ENCODE peak calls at places on chromosome 16, in seven cellular contexts. H is AG10803, M is esophagus squamous epithelium, Y is neural progenitor cell, V is body of pancreas, B is A549, C is OCI-LY7. L is an unnamed sample.

GRCh38 chr16:15396948-15397594 is 1.5 kb downstream of the MPV17L start:
- DNase-seq in Y (no peak), V (peak), M (no peak), B (no peak), H (no peak), C (no peak), L (no peak)

GRCh38 chr16:24070851-24071250 is 185.3 kb upstream of the CACNG3 start:
- DNase-seq in C (peak), V (peak), B (peak), H (peak), Y (peak), M (no peak), L (no peak)

GRCh38 chr16:48217708-48218107 is 26.4 kb upstream of the LONP2 start:
- DNase-seq in V (no peak), B (no peak), C (no peak), M (no peak), H (peak), Y (no peak), L (no peak)

GRCh38 chr16:48613061-48613957 is 3.3 kb upstream of the N4BP1 start:
- DNase-seq in C (peak), V (no peak), M (no peak), H (peak), B (no peak), Y (no peak), L (no peak)

GRCh38 chr16:83433201-83433600 is 374.6 kb upstream of the HSBP1 start:
- DNase-seq in V (no peak), B (no peak), H (peak), M (no peak), Y (no peak), C (no peak), L (no peak)

GRCh38 chr16:75406943-75407342 is 26.4 kb downstream of the CFDP1 start:
- DNase-seq in C (no peak), M (no peak), V (no peak), B (no peak), Y (no peak), H (no peak), L (no peak)

GRCh38 chr16:24838554-24839266 is 7.1 kb upstream of the SLC5A11 start:
- DNase-seq in V (no peak), H (peak), M (no peak), Y (no peak), C (no peak), B (peak), L (no peak)

GRCh38 chr16:4123617-4124300 is 7.5 kb upstream of the ADCY9 start:
- DNase-seq in H (peak), Y (no peak), V (no peak), B (no peak), M (no peak), C (no peak), L (no peak)

GRCh38 chr16:84275562-84276151 is 19.0 kb upstream of the WFDC1 start:
- DNase-seq in M (no peak), B (no peak), C (no peak), H (no peak), Y (no peak), V (no peak), L (no peak)

GRCh38 chr16:84065536-84066132 is 23.0 kb upstream of the SLC38A8 start:
- DNase-seq in Y (peak), H (peak), V (peak), B (peak), C (peak), M (no peak), L (peak)

GRCh38 chr16:86910821-86911220 is 332.5 kb downstream of the FOXL1 start:
- DNase-seq in V (no peak), H (no peak), B (no peak), C (no peak), M (no peak), Y (no peak), L (no peak)

GRCh38 chr16:74698220-74698619 is 2.4 kb downstream of the MLKL start:
- DNase-seq in Y (no peak), V (no peak), M (no peak), B (no peak), C (no peak), H (peak), L (no peak)

GRCh38 chr16:57890752-57891111 is 80.2 kb downstream of the CNGB1 start:
- DNase-seq in H (no peak), V (no peak), B (no peak), Y (no peak), M (no peak), C (no peak), L (no peak)

GRCh38 chr16:81558444-81559175 is 114.0 kb downstream of the CMIP start:
- DNase-seq in B (peak), H (no peak), Y (peak), V (peak), C (no peak), M (no peak), L (no peak)

GRCh38 chr16:53090591-53091507 is 36.1 kb downstream of the CHD9 start:
- DNase-seq in C (peak), M (peak), V (peak), Y (peak), H (peak), B (no peak), L (peak)

GRCh38 chr16:75087040-75087979 is 29.3 kb downstream of the LDHD start:
- DNase-seq in B (no peak), Y (no peak), M (no peak), H (peak), C (no peak), V (no peak), L (peak)

GRCh38 chr16:67447508-67448076 is 16.7 kb downstream of the HSD11B2 start:
- DNase-seq in H (peak), M (no peak), V (peak), Y (no peak), C (peak), B (peak), L (no peak)

GRCh38 chr16:3007957-3008748 is 4.6 kb upstream of the CLDN9 start:
- DNase-seq in M (no peak), C (peak), V (peak), Y (peak), B (no peak), H (no peak), L (no peak)

GRCh38 chr16:85448557-85449194 is 164.4 kb upstream of the GSE1 start:
- DNase-seq in M (no peak), Y (no peak), C (peak), B (no peak), V (peak), H (no peak), L (no peak)

GRCh38 chr16:72530434-72530833 is 358.5 kb upstream of the PMFBP1 start:
- DNase-seq in Y (no peak), B (no peak), H (peak), C (no peak), M (no peak), V (no peak), L (peak)

GRCh38 chr16:88973007-88973410 is 4.0 kb downstream of the CBFA2T3 start:
- DNase-seq in V (no peak), M (no peak), H (no peak), C (no peak), Y (peak), B (no peak), L (no peak)

GRCh38 chr16:66365588-66365987 is 903 bp upstream of the CDH5 start:
- DNase-seq in V (no peak), Y (no peak), C (no peak), M (no peak), H (no peak), B (no peak), L (no peak)

GRCh38 chr16:8572919-8573724 is 17.2 kb downstream of the TMEM114 start:
- DNase-seq in B (peak), M (no peak), V (no peak), C (peak), Y (peak), H (peak), L (no peak)

GRCh38 chr16:57810197-57811024 is 8.1 kb upstream of the KIFC3 start:
- DNase-seq in C (no peak), M (peak), Y (peak), B (peak), H (peak), V (peak), L (no peak)

GRCh38 chr16:85353839-85354622 is 241.8 kb upstream of the CIBAR2 start:
- DNase-seq in B (no peak), V (no peak), M (no peak), Y (no peak), C (no peak), H (no peak), L (no peak)

GRCh38 chr16:87344165-87344930 is 27.2 kb upstream of the C16orf95 start:
- DNase-seq in V (no peak), H (no peak), B (no peak), C (no peak), Y (no peak), M (no peak), L (no peak)

GRCh38 chr16:35908942-35909341 is 2449.5 kb downstream of the TP53TG3F start:
- DNase-seq in Y (no peak), B (no peak), H (no peak), V (no peak), C (peak), M (no peak), L (no peak)

GRCh38 chr16:56281256-56281805 is 90.0 kb downstream of the GNAO1 start:
- DNase-seq in V (no peak), H (no peak), C (no peak), M (no peak), Y (peak), B (peak), L (no peak)
- TF ChIP-seq CTCF in V (no peak), H (peak), C (peak), M (no peak), Y (peak), B (peak), L (peak)

GRCh38 chr16:1778200-1779179 is 3.9 kb downstream of the SPSB3 start:
- DNase-seq in B (no peak), C (no peak), V (no peak), M (no peak), H (no peak), Y (no peak), L (no peak)
- H3K4me3 ChIP-seq in B (no peak), C (no peak), V (no peak), M (no peak), H (no peak), Y (no peak), L (no peak)

DNA sequence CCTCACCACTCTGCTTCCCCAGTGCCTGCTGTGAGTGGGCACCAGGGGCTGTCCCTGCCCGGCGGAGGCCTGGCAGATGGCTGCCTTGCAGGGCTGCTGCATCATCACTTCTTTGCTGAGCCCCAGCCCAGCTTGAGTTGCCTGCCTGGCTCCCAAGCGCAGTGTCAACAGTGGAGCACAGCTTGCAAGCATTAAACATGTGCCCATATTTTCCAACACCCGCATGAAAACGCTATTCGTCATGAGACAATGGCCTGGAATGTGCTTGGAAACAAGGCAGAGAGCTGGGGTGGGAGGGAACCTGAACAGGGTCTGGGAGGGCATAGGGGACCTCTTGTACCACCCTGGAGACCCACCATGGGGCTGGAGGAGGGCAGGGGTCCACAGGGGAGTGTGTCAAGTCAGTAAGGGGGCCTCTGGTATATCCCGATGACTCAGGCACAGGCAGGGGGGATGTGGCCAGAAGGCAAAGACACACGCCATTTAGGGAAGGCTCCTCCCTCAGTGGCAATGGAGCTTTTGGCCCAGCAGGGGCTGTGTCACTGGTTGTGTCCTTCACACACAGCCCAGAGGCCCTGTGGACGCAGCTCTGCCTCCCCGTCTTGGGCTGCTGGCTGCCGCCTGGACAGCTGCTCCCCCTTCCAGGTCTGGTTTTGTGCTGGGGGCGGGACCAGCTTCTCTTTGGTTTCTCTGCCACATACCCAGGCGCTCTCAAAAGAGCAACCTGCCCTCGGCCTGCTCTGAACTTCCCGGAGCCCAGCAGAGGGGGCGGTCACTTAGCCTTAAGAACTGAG is 17.4 kb upstream of the MTSS2 start:
- DNase-seq in V (no peak), H (peak), Y (peak), B (peak), C (no peak), M (no peak), L (peak)
- TF ChIP-seq CTCF in V (no peak), H (peak), Y (no peak), B (no peak), C (no peak), M (no peak), L (peak)

DNA sequence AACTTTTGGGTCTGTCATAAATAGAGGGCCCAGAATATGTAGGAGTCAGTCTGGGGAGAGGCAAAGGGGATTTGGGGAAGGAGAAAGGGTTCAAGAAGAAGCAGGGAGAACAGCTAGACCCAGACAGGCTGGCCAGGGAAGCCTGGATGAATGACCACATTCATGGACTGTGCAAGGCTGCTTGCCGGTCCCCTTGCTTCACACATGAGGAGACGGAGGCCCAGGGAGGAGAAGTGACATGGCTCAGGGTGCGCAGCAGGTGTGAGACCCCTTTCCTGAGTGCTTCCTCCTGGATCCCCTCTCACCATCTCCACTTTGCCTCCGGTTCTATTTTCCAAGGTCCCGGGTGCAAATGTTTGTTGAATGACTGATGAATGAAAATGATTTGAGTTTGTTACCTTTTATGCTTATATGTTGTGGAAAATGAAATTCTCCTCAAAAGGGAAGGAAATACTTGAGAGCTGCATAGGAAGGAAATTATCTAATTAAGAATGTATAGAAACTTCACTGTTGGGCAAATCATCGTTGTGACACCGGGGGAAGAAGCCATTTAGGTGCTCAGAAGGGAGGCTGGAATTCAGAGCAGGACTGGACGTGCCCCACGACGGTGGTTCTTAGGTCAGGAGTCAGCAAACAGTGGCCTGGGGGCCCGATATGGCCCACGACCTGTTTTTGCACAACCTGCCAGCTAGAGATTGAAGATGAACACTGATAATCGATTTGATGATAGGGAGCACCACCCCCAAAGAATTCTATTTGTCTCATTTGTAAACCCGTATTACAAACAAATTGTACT is 559 bp downstream of the ITGAM start:
- DNase-seq in H (no peak), V (no peak), Y (no peak), B (no peak), C (no peak), M (no peak), L (no peak)
- H3K4me3 ChIP-seq in H (no peak), V (no peak), Y (no peak), B (no peak), C (no peak), M (peak), L (no peak)

GRCh38 chr16:68490829-68491575 is 42.7 kb upstream of the SMPD3 start:
- DNase-seq in C (peak), Y (no peak), B (peak), M (no peak), V (peak), H (peak), L (no peak)

GRCh38 chr16:68492151-68492500 is 43.8 kb upstream of the SMPD3 start:
- DNase-seq in B (no peak), H (no peak), C (no peak), Y (no peak), M (no peak), V (no peak), L (no peak)

GRCh38 chr16:68492501-68493411 is 44.4 kb upstream of the SMPD3 start:
- DNase-seq in M (no peak), Y (no peak), B (no peak), V (peak), H (no peak), C (peak), L (no peak)

GRCh38 chr16:68491576-68491950 is 43.3 kb upstream of the SMPD3 start:
- DNase-seq in Y (no peak), H (no peak), M (no peak), V (no peak), B (no peak), C (no peak), L (no peak)

GRCh38 chr16:68493412-68494070 is 45.2 kb upstream of the SMPD3 start:
- DNase-seq in H (no peak), B (no peak), Y (no peak), M (no peak), C (no peak), V (no peak), L (no peak)
- TF ChIP-seq CTCF in H (no peak), B (no peak), Y (no peak), M (no peak), C (no peak), V (no peak), L (no peak)

GRCh38 chr16:50166511-50167500 is 13.7 kb downstream of the TENT4B start:
- DNase-seq in H (no peak), Y (no peak), V (no peak), C (no peak), B (no peak), M (no peak), L (no peak)
- H3K4me3 ChIP-seq in H (no peak), Y (no peak), V (no peak), C (no peak), B (no peak), M (no peak), L (no peak)

GRCh38 chr16:22664561-22664997 is 149.4 kb upstream of the HS3ST2 start:
- DNase-seq in B (no peak), Y (no peak), M (no peak), H (no peak), V (no peak), C (peak), L (no peak)

GRCh38 chr16:22665803-22666202 is 148.2 kb upstream of the HS3ST2 start:
- DNase-seq in B (no peak), M (no peak), C (no peak), V (no peak), H (no peak), Y (no peak), L (no peak)

GRCh38 chr16:22664132-22664531 is 149.8 kb upstream of the HS3ST2 start:
- DNase-seq in M (no peak), B (no peak), C (no peak), Y (no peak), V (no peak), H (no peak), L (no peak)

GRCh38 chr16:22663389-22664064 is 150.4 kb upstream of the HS3ST2 start:
- DNase-seq in H (no peak), Y (no peak), M (no peak), B (no peak), V (no peak), C (no peak), L (no peak)

DNA sequence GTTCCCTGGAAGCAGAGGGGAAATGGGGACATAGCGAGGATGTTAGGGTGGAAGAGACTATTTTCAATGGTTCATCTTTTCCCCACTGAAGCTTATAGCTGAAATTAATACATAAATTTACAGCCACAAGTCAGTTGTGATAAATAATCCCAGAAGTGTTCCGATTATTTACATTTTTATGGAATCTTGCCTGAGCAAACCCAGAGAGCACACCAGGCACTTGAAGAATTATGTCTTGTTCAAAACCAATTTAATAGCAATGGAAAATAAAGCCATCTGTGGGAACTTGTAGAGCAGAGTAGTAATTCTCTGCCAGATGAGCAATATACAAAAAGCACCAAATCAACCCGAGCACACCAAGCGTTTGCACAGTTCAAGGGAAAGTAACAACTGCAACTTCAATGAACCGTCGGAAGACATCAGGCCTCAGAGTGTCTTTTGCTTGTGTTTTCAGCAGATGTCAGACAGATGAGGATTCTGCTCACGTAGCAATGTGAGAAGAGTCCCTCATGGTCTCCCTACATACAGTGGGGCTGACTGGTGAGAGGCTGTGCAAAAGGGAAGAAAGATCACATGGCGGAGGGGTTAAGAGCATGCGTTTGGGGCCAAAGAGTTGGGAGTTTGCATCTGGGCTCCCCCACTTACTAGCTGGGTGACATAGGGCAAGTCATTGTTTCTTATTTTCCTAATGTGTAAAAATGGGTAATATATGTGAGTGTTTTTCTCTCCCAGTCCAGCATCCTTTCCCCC is 148.7 kb upstream of the HS3ST2 start:
- DNase-seq in C (no peak), M (no peak), V (no peak), H (no peak), Y (no peak), B (no peak), L (no peak)
- TF ChIP-seq CTCF in C (no peak), M (no peak), V (no peak), H (no peak), Y (no peak), B (no peak), L (no peak)

GRCh38 chr16:79013004-79013403 is 587.5 kb downstream of the MAF start:
- DNase-seq in M (no peak), B (no peak), Y (no peak), C (no peak), V (no peak), H (no peak), L (no peak)
- H3K4me3 ChIP-seq in M (no peak), B (no peak), Y (no peak), C (no peak), V (no peak), H (no peak), L (no peak)

GRCh38 chr16:11610121-11610505 is 23.4 kb upstream of the LITAF start:
- DNase-seq in V (no peak), C (no peak), B (no peak), Y (no peak), M (no peak), H (no peak), L (no peak)
- TF ChIP-seq CTCF in V (no peak), C (no peak), B (no peak), Y (no peak), M (no peak), H (no peak), L (no peak)